ENCODE peak calls at places on chromosomes 4 and X, in six cellular contexts. One of them, this sample, is unnamed.
A peak's percentile ranks its signal among the peaks of the same experiment; 100 is the strongest.

GRCh38 chr4:25421819-25422511 is 44.9 kb downstream of the ANAPC4 start:
- DNase-seq in BE2C: no peak
- DNase-seq in ascending aorta: no peak
- DNase-seq in Caco-2: no peak
- DNase-seq in heart right ventricle: no peak
- DNase-seq in fibroblast of lung: no peak
- DNase-seq in this sample: no peak

GRCh38 chrX:36414056-36414455 is 494.5 kb downstream of the CFAP47 start:
- DNase-seq in BE2C: no peak
- DNase-seq in ascending aorta: no peak
- DNase-seq in Caco-2: no peak
- DNase-seq in heart right ventricle: no peak
- DNase-seq in fibroblast of lung: no peak
- DNase-seq in this sample: no peak

GRCh38 chr4:10239982-10240654 is 123.5 kb upstream of the WDR1 start:
- DNase-seq in BE2C: no peak
- DNase-seq in ascending aorta: no peak
- DNase-seq in Caco-2: no peak
- DNase-seq in heart right ventricle: no peak
- DNase-seq in fibroblast of lung: no peak
- DNase-seq in this sample: no peak

GRCh38 chr4:119209077-119209476 is 3.4 kb upstream of the USP53 start:
- DNase-seq in BE2C: no peak
- DNase-seq in ascending aorta: no peak
- DNase-seq in Caco-2: no peak
- DNase-seq in heart right ventricle: no peak
- DNase-seq in fibroblast of lung: peak; percentile 94
- DNase-seq in this sample: no peak

GRCh38 chr4:158255727-158256324 is 45.5 kb downstream of the TMEM144 start:
- DNase-seq in BE2C: no peak
- DNase-seq in ascending aorta: no peak
- DNase-seq in Caco-2: no peak
- DNase-seq in heart right ventricle: peak; percentile 7
- DNase-seq in fibroblast of lung: peak; percentile 46
- DNase-seq in this sample: no peak

GRCh38 chrX:154526901-154527675 is 11.1 kb upstream of the FAM3A start:
- DNase-seq in BE2C: peak; percentile 77
- DNase-seq in ascending aorta: peak; percentile 87
- DNase-seq in Caco-2: peak; percentile 78
- DNase-seq in heart right ventricle: peak; percentile 82
- DNase-seq in fibroblast of lung: peak; percentile 73
- DNase-seq in this sample: no peak

GRCh38 chr4:84870398-84871163 is 95.9 kb downstream of the WDFY3 start:
- DNase-seq in BE2C: no peak
- DNase-seq in ascending aorta: no peak
- DNase-seq in Caco-2: peak; percentile 44
- DNase-seq in heart right ventricle: no peak
- DNase-seq in fibroblast of lung: peak; percentile 91
- DNase-seq in this sample: no peak

GRCh38 chrX:119817130-119817690 is 25.8 kb upstream of the RPL39 start:
- DNase-seq in BE2C: no peak
- DNase-seq in ascending aorta: no peak
- DNase-seq in Caco-2: no peak
- DNase-seq in heart right ventricle: no peak
- DNase-seq in fibroblast of lung: no peak
- DNase-seq in this sample: no peak

GRCh38 chr4:156949373-156949814 is 22.2 kb downstream of the PDGFC start:
- DNase-seq in BE2C: no peak
- DNase-seq in ascending aorta: no peak
- DNase-seq in Caco-2: no peak
- DNase-seq in heart right ventricle: no peak
- DNase-seq in fibroblast of lung: peak; percentile 96
- DNase-seq in this sample: no peak

GRCh38 chrX:120428309-120428708 is 40.8 kb downstream of the LAMP2 start:
- DNase-seq in BE2C: no peak
- DNase-seq in ascending aorta: no peak
- DNase-seq in Caco-2: no peak
- DNase-seq in heart right ventricle: no peak
- DNase-seq in fibroblast of lung: peak; percentile 4
- DNase-seq in this sample: no peak

GRCh38 chrX:115949900-115950822 is 220.4 kb upstream of the AGTR2 start:
- DNase-seq in BE2C: peak; percentile 56
- DNase-seq in ascending aorta: peak; percentile 73
- DNase-seq in Caco-2: no peak
- DNase-seq in heart right ventricle: no peak
- DNase-seq in fibroblast of lung: no peak
- DNase-seq in this sample: no peak

GRCh38 chr4:122912810-122913575 is 9.4 kb downstream of the NUDT6 start:
- DNase-seq in BE2C: no peak
- DNase-seq in ascending aorta: no peak
- DNase-seq in Caco-2: no peak
- DNase-seq in heart right ventricle: no peak
- DNase-seq in fibroblast of lung: no peak
- DNase-seq in this sample: no peak

GRCh38 chr4:60683357-60683756 is 516.8 kb upstream of the ADGRL3 start:
- DNase-seq in BE2C: no peak
- DNase-seq in ascending aorta: no peak
- DNase-seq in Caco-2: no peak
- DNase-seq in heart right ventricle: no peak
- DNase-seq in fibroblast of lung: peak; percentile 89
- DNase-seq in this sample: no peak

DNA sequence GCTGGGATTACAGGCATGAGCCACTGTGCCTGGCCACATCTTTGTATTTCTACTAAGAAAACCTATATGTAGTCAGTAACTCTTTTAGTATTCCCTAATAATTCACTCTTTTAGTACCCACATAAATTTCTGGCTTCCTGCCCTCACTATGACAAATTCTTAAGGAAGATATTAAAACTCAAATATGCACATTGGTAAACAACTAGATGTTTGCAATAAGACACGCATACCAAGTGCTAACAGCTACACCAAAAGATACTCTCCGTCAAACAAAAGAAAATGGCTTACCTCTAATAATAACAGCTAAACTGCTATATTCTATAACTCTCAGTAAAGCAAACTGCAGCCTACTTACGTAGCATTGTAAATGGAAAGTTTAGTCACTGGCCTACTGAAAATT is 6.3 kb downstream of the UBA6 start:
- DNase-seq in BE2C: no peak
- DNase-seq in ascending aorta: no peak
- DNase-seq in Caco-2: no peak
- DNase-seq in heart right ventricle: no peak
- DNase-seq in fibroblast of lung: no peak
- DNase-seq in this sample: no peak
- H3K27me3 ChIP-seq in BE2C: no peaks in the 10 kb centered on the region
- H3K27me3 ChIP-seq in ascending aorta: no peaks in the 10 kb centered on the region
- H3K27me3 ChIP-seq in Caco-2: no peaks in the 10 kb centered on the region
- H3K27me3 ChIP-seq in heart right ventricle: no peaks in the 10 kb centered on the region
- H3K27me3 ChIP-seq in fibroblast of lung: no peaks in the 10 kb centered on the region
- H3K27me3 ChIP-seq in this sample: no peaks in the 10 kb centered on the region

DNA sequence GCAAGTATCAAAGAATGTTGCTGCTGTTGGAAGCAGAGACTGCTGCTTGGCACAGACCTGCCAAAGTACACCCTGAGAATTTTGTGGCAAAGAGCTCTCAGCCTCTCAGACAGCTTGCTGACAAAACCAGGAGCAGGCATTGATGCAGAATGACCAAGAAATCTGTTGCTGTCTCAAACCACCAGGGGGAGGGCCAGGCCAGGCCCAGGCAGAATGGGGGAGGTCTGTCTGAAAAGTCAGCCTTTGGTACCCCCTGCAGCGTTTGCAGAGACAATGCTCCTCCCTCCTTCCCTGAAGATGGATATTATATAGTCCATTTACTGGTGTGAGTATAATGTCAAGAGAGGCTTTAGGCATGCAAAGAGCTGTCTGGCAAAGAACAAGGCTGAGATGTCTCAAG is 52.9 kb upstream of the TRPC5OS start:
- DNase-seq in BE2C: peak; percentile 34
- DNase-seq in ascending aorta: no peak
- DNase-seq in Caco-2: no peak
- DNase-seq in heart right ventricle: no peak
- DNase-seq in fibroblast of lung: no peak
- DNase-seq in this sample: no peak
- TF ChIP-seq CTCF in BE2C: peak; percentile 71
- TF ChIP-seq CTCF in ascending aorta: no peak
- TF ChIP-seq CTCF in Caco-2: peak; percentile 34
- TF ChIP-seq CTCF in heart right ventricle: peak; percentile 23
- TF ChIP-seq CTCF in fibroblast of lung: no peak
- TF ChIP-seq CTCF in this sample: no peak

GRCh38 chr4:125319311-125319710 is 4.6 kb downstream of the FAT4 start:
- DNase-seq in BE2C: no peak
- DNase-seq in ascending aorta: no peak
- DNase-seq in Caco-2: no peak
- DNase-seq in heart right ventricle: no peak
- DNase-seq in fibroblast of lung: peak; percentile 58
- DNase-seq in this sample: no peak
- H3K4me3 ChIP-seq in BE2C: no peak overlapping the region
- H3K4me3 ChIP-seq in ascending aorta: peak overlapping the region; percentile 97
- H3K4me3 ChIP-seq in Caco-2: no peak overlapping the region
- H3K4me3 ChIP-seq in heart right ventricle: peak overlapping the region; percentile 97
- H3K4me3 ChIP-seq in fibroblast of lung: no peak overlapping the region
- H3K4me3 ChIP-seq in this sample: no peak overlapping the region

GRCh38 chr4:6494431-6495295 is 22.2 kb upstream of the PPP2R2C start:
- DNase-seq in BE2C: no peak
- DNase-seq in ascending aorta: peak; percentile 47
- DNase-seq in Caco-2: no peak
- DNase-seq in heart right ventricle: no peak
- DNase-seq in fibroblast of lung: no peak
- DNase-seq in this sample: no peak

GRCh38 chr4:6492861-6493667 is 20.6 kb upstream of the PPP2R2C start:
- DNase-seq in BE2C: no peak
- DNase-seq in ascending aorta: peak; percentile 28
- DNase-seq in Caco-2: no peak
- DNase-seq in heart right ventricle: no peak
- DNase-seq in fibroblast of lung: no peak
- DNase-seq in this sample: no peak

GRCh38 chr4:6493668-6494304 is 21.4 kb upstream of the PPP2R2C start:
- DNase-seq in BE2C: no peak
- DNase-seq in ascending aorta: peak; percentile 55
- DNase-seq in Caco-2: no peak
- DNase-seq in heart right ventricle: no peak
- DNase-seq in fibroblast of lung: peak; percentile 19
- DNase-seq in this sample: no peak

GRCh38 chr4:6495736-6496135 is 23.3 kb upstream of the PPP2R2C start:
- DNase-seq in BE2C: no peak
- DNase-seq in ascending aorta: no peak
- DNase-seq in Caco-2: no peak
- DNase-seq in heart right ventricle: no peak
- DNase-seq in fibroblast of lung: no peak
- DNase-seq in this sample: no peak

DNA sequence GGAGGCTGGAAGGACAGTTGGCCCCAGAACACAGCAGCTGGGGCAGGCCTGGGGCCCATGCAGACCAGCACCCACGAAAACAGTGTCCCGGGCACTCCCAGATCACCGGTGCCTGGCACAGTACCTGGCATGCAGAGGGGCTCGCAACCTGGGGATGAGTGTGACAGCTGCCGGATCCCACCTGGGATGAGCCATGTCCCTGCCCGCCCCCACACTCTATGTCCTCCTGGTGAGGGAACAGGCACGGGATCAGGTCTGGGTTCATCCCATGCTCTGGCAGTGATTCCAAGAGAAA is 22.8 kb upstream of the PPP2R2C start:
- DNase-seq in BE2C: no peak
- DNase-seq in ascending aorta: no peak
- DNase-seq in Caco-2: no peak
- DNase-seq in heart right ventricle: no peak
- DNase-seq in fibroblast of lung: no peak
- DNase-seq in this sample: no peak
- H3K27me3 ChIP-seq in BE2C: no peaks in the 10 kb centered on the region
- H3K27me3 ChIP-seq in ascending aorta: no peaks in the 10 kb centered on the region
- H3K27me3 ChIP-seq in Caco-2: no peaks in the 10 kb centered on the region
- H3K27me3 ChIP-seq in heart right ventricle: peaks cover 19% of the 10 kb centered on the region
- H3K27me3 ChIP-seq in fibroblast of lung: no peaks in the 10 kb centered on the region
- H3K27me3 ChIP-seq in this sample: no peaks in the 10 kb centered on the region

GRCh38 chr4:152165851-152166250 is 370.0 kb downstream of the FBXW7 start:
- DNase-seq in BE2C: no peak
- DNase-seq in ascending aorta: no peak
- DNase-seq in Caco-2: no peak
- DNase-seq in heart right ventricle: no peak
- DNase-seq in fibroblast of lung: peak; percentile 23
- DNase-seq in this sample: no peak

GRCh38 chr4:152166567-152166966 is 369.3 kb downstream of the FBXW7 start:
- DNase-seq in BE2C: no peak
- DNase-seq in ascending aorta: no peak
- DNase-seq in Caco-2: no peak
- DNase-seq in heart right ventricle: no peak
- DNase-seq in fibroblast of lung: peak; percentile 6
- DNase-seq in this sample: no peak

GRCh38 chr4:152162331-152162697 is 373.6 kb downstream of the FBXW7 start:
- DNase-seq in BE2C: no peak
- DNase-seq in ascending aorta: no peak
- DNase-seq in Caco-2: no peak
- DNase-seq in heart right ventricle: no peak
- DNase-seq in fibroblast of lung: peak; percentile 33
- DNase-seq in this sample: no peak

GRCh38 chr4:152165146-152165545 is 370.7 kb downstream of the FBXW7 start:
- DNase-seq in BE2C: no peak
- DNase-seq in ascending aorta: no peak
- DNase-seq in Caco-2: no peak
- DNase-seq in heart right ventricle: no peak
- DNase-seq in fibroblast of lung: peak; percentile 39
- DNase-seq in this sample: no peak

DNA sequence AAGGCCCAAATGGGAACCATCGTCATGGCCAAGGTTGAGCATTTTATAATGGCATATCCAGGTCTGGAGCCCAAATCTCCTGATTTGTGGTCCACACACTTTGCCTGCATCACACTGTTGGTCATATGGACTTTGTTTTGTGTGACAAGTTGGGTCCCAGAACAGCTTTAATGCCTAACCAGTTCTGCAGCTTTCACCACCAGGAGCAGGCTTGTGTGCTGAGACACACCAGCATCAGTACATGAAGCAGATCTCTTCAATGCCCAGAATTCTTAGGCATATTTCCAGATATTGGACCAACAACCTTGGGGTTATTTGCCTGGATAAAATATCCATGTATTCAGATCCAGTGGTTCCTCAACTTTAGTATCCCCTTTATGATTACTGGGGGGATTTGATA is 371.3 kb downstream of the FBXW7 start:
- DNase-seq in BE2C: no peak
- DNase-seq in ascending aorta: no peak
- DNase-seq in Caco-2: peak; percentile 39
- DNase-seq in heart right ventricle: no peak
- DNase-seq in fibroblast of lung: no peak
- DNase-seq in this sample: no peak
- TF ChIP-seq CTCF in BE2C: no peak
- TF ChIP-seq CTCF in ascending aorta: no peak
- TF ChIP-seq CTCF in Caco-2: no peak
- TF ChIP-seq CTCF in heart right ventricle: no peak
- TF ChIP-seq CTCF in fibroblast of lung: no peak
- TF ChIP-seq CTCF in this sample: no peak